ENCODE peak calls at places on chromosome 15, in seven cellular contexts. One of them, this sample, is unnamed.
A peak's percentile ranks its signal among the peaks of the same experiment; 100 is the strongest.

GRCh38 chr15:22808761-22809280 is 22.4 kb downstream of the NIPA1 start:
- DNase-seq in A549: no peak
- DNase-seq in ovary: no peak
- DNase-seq in upper lobe of left lung: no peak
- DNase-seq in SK-N-SH: no peak
- DNase-seq in GM12878: no peak
- DNase-seq in stomach: no peak
- DNase-seq in this sample: no peak

GRCh38 chr15:94844188-94844532 is 612.8 kb downstream of the MCTP2 start:
- DNase-seq in A549: no peak
- DNase-seq in ovary: no peak
- DNase-seq in upper lobe of left lung: no peak
- DNase-seq in SK-N-SH: no peak
- DNase-seq in GM12878: no peak
- DNase-seq in stomach: no peak
- DNase-seq in this sample: no peak

GRCh38 chr15:96028620-96029019 is 301.9 kb upstream of the NR2F2 start:
- DNase-seq in A549: no peak
- DNase-seq in ovary: no peak
- DNase-seq in upper lobe of left lung: no peak
- DNase-seq in SK-N-SH: no peak
- DNase-seq in GM12878: no peak
- DNase-seq in stomach: no peak
- DNase-seq in this sample: no peak

GRCh38 chr15:65355173-65355982 is 22.4 kb downstream of the IGDCC3 start:
- DNase-seq in A549: no peak
- DNase-seq in ovary: no peak
- DNase-seq in upper lobe of left lung: no peak
- DNase-seq in SK-N-SH: peak; percentile 73
- DNase-seq in GM12878: no peak
- DNase-seq in stomach: no peak
- DNase-seq in this sample: no peak

GRCh38 chr15:33834892-33835730 is 133.2 kb upstream of the CHRM5 start:
- DNase-seq in A549: no peak
- DNase-seq in ovary: no peak
- DNase-seq in upper lobe of left lung: no peak
- DNase-seq in SK-N-SH: no peak
- DNase-seq in GM12878: no peak
- DNase-seq in stomach: no peak
- DNase-seq in this sample: no peak

GRCh38 chr15:30921781-30922371 is 18.2 kb downstream of the FAN1 start:
- DNase-seq in A549: no peak
- DNase-seq in ovary: no peak
- DNase-seq in upper lobe of left lung: no peak
- DNase-seq in SK-N-SH: peak; percentile 76
- DNase-seq in GM12878: no peak
- DNase-seq in stomach: peak; percentile 54
- DNase-seq in this sample: no peak

GRCh38 chr15:63968122-63968524 is 78.2 kb downstream of the DAPK2 start:
- DNase-seq in A549: no peak
- DNase-seq in ovary: no peak
- DNase-seq in upper lobe of left lung: no peak
- DNase-seq in SK-N-SH: no peak
- DNase-seq in GM12878: no peak
- DNase-seq in stomach: no peak
- DNase-seq in this sample: no peak

GRCh38 chr15:50893976-50894375 is 14.5 kb upstream of the AP4E1 start:
- DNase-seq in A549: no peak
- DNase-seq in ovary: no peak
- DNase-seq in upper lobe of left lung: no peak
- DNase-seq in SK-N-SH: no peak
- DNase-seq in GM12878: no peak
- DNase-seq in stomach: no peak
- DNase-seq in this sample: no peak

GRCh38 chr15:93044301-93045190 is 44.5 kb downstream of the RGMA start:
- DNase-seq in A549: no peak
- DNase-seq in ovary: no peak
- DNase-seq in upper lobe of left lung: no peak
- DNase-seq in SK-N-SH: no peak
- DNase-seq in GM12878: no peak
- DNase-seq in stomach: no peak
- DNase-seq in this sample: no peak

GRCh38 chr15:20367093-20367492 is 174.5 kb downstream of the GOLGA6L6 start:
- DNase-seq in A549: no peak
- DNase-seq in ovary: no peak
- DNase-seq in upper lobe of left lung: no peak
- DNase-seq in SK-N-SH: no peak
- DNase-seq in GM12878: no peak
- DNase-seq in stomach: no peak
- DNase-seq in this sample: no peak

DNA sequence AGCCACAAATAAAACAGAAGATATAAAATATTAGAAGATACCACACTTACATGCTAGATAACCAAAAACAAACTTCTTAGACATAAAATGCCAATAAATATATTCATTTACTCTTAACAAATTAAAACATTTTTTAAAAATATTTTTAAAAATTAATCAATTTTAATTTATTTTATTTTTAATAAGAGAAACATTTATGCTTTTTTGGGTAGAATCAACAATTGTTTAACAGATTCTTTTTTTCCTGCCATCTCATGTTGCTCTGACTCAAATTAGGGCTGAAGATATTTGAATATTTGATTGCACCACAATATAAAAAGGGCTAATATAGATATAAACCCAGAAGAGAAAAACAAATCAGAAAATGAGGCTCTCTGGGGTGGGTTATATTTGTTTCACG is 172.6 kb downstream of the GOLGA6L6 start:
- DNase-seq in A549: no peak
- DNase-seq in ovary: no peak
- DNase-seq in upper lobe of left lung: no peak
- DNase-seq in SK-N-SH: no peak
- DNase-seq in GM12878: no peak
- DNase-seq in stomach: no peak
- DNase-seq in this sample: no peak
- H3K9me3 ChIP-seq in A549: peaks cover 10% of the 10 kb centered on the region
- H3K9me3 ChIP-seq in ovary: no peaks in the 10 kb centered on the region
- H3K9me3 ChIP-seq in upper lobe of left lung: no peaks in the 10 kb centered on the region
- H3K9me3 ChIP-seq in SK-N-SH: no peaks in the 10 kb centered on the region
- H3K9me3 ChIP-seq in GM12878: no peaks in the 10 kb centered on the region
- H3K9me3 ChIP-seq in stomach: peaks cover 7% of the 10 kb centered on the region
- H3K9me3 ChIP-seq in this sample: no peaks in the 10 kb centered on the region

DNA sequence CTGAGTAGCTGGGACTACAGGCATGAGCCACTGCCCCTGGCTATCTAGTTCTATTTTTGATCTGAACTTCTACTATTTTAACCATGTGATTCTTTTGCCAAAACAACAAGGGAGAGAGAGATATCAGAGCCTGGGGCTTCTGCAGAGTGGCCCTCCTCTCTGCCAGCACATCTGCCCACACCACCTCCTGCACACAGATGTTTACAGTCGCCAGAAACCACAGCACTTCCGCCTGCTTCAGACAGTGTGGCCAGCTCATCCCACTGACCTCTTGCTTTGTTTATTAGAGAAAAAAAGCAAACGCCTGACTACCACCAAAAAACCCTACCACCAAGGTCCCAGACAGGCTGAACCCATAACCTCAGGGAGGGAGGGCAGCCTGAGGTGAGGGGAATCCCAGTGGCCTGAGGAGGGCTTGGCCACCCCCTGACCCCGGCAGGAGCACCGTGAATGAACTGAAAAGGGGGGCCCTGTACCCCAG is 85.9 kb upstream of the ABHD2 start:
- DNase-seq in A549: peak; percentile 72
- DNase-seq in ovary: peak; percentile 37
- DNase-seq in upper lobe of left lung: no peak
- DNase-seq in SK-N-SH: peak; percentile 68
- DNase-seq in GM12878: peak; percentile 36
- DNase-seq in stomach: no peak
- DNase-seq in this sample: no peak
- H3K4me3 ChIP-seq in A549: no peak overlapping the region
- H3K4me3 ChIP-seq in ovary: no peak overlapping the region
- H3K4me3 ChIP-seq in upper lobe of left lung: no peak overlapping the region
- H3K4me3 ChIP-seq in SK-N-SH: no peak overlapping the region
- H3K4me3 ChIP-seq in GM12878: no peak overlapping the region
- H3K4me3 ChIP-seq in stomach: no peak overlapping the region
- H3K4me3 ChIP-seq in this sample: no peak overlapping the region

DNA sequence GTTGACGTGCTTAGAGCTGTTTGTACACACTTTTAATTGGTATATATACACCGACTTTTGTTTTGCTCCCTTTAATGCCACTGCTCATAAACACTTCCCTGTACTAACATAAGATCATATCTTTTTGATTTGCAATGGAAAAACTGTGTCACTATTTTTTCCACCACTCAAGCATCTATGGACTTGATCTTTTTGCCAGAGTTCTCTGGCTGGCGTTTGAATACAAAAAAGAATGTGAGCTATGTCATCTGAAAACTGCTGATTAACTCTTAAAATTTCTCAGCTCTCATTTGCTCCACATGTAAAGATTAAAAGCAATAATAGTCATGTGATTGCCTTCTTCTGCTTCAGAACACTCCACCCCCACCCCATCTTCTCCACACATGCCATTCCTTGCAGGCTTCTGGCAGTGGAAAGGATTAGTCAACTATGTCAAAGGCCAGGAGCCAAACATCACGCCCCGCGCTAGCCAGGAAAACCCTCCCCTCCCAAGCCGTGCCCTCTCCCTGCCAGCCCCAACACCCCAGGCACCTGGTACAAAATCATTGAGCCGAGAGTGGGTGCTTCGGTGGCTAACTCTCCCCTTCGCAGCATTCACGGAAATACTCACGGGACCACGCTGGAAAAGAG is 123.4 kb upstream of the MEF2A start:
- DNase-seq in A549: peak; percentile 43
- DNase-seq in ovary: peak; percentile 48
- DNase-seq in upper lobe of left lung: peak; percentile 45
- DNase-seq in SK-N-SH: peak; percentile 31
- DNase-seq in GM12878: no peak
- DNase-seq in stomach: peak; percentile 71
- DNase-seq in this sample: peak; percentile 91
- TF ChIP-seq EP300 in A549: no peak
- TF ChIP-seq EP300 in ovary: no peak
- TF ChIP-seq EP300 in upper lobe of left lung: peak; percentile 56
- TF ChIP-seq EP300 in SK-N-SH: peak; percentile 78
- TF ChIP-seq EP300 in GM12878: no peak
- TF ChIP-seq EP300 in stomach: no peak
- TF ChIP-seq EP300 in this sample: no peak

GRCh38 chr15:83547168-83547567 is 100.0 kb downstream of the SH3GL3 start:
- DNase-seq in A549: no peak
- DNase-seq in ovary: no peak
- DNase-seq in upper lobe of left lung: no peak
- DNase-seq in SK-N-SH: no peak
- DNase-seq in GM12878: no peak
- DNase-seq in stomach: no peak
- DNase-seq in this sample: no peak
- H3K9me3 ChIP-seq in A549: no peaks in the 10 kb centered on the region
- H3K9me3 ChIP-seq in ovary: no peaks in the 10 kb centered on the region
- H3K9me3 ChIP-seq in upper lobe of left lung: no peaks in the 10 kb centered on the region
- H3K9me3 ChIP-seq in SK-N-SH: no peaks in the 10 kb centered on the region
- H3K9me3 ChIP-seq in GM12878: no peaks in the 10 kb centered on the region
- H3K9me3 ChIP-seq in stomach: no peaks in the 10 kb centered on the region
- H3K9me3 ChIP-seq in this sample: peaks cover 7% of the 10 kb centered on the region

DNA sequence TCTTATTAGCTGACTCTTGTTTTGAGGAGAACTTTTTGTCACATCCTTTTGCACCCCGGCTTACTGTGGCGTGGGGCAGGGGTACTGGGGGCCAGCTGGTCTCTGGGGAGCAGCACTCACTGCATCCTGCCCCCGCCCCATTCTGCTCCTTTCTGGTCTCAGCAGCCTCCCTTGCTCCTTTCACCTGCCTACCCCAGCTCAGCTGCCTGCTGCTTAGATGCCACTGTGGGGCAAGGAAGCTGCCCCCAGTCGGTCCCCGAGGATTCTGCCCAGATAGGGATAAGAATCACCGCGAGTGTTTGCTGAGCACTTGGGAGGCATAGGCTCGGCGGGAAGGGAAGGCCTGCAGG is 32.0 kb downstream of the APBA2 start:
- DNase-seq in A549: no peak
- DNase-seq in ovary: no peak
- DNase-seq in upper lobe of left lung: no peak
- DNase-seq in SK-N-SH: no peak
- DNase-seq in GM12878: no peak
- DNase-seq in stomach: no peak
- DNase-seq in this sample: no peak
- H3K4me3 ChIP-seq in A549: no peak overlapping the region
- H3K4me3 ChIP-seq in ovary: no peak overlapping the region
- H3K4me3 ChIP-seq in upper lobe of left lung: no peak overlapping the region
- H3K4me3 ChIP-seq in SK-N-SH: no peak overlapping the region
- H3K4me3 ChIP-seq in GM12878: no peak overlapping the region
- H3K4me3 ChIP-seq in stomach: no peak overlapping the region
- H3K4me3 ChIP-seq in this sample: no peak overlapping the region

DNA sequence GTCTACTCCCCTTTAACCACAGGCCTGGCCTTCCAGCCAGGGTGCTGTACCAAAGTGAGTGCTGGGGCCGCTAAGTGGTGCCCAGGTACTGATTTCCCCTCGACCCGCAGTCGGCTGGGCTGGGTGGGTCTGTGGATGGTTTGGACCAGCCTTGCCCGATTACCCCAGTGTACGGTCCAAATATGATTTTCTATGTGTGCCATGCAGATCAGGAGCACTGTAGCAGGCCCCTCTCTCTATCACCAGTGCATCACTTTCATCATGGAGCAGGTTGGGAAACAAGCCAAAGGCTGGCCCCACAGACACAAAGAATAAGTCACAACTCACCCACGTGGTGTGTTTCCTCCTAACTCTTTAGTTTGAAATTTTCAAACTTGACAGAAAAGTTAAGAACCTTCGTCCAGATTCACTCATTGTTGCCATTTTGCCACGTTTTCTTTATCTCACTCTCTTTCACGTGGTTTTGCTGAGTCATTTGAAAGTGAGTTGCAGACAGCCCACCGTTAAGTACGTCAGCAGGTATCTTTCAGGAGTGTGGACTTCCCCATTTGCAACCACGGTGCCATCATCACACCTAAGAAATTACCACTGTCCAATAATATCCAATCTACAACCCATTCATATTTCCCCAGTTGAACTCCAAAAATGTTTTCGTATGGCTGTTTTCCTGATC is 37.0 kb downstream of the ZNF710 start:
- DNase-seq in A549: no peak
- DNase-seq in ovary: no peak
- DNase-seq in upper lobe of left lung: peak; percentile 34
- DNase-seq in SK-N-SH: no peak
- DNase-seq in GM12878: peak; percentile 89
- DNase-seq in stomach: no peak
- DNase-seq in this sample: no peak
- TF ChIP-seq EP300 in A549: no peak
- TF ChIP-seq EP300 in ovary: no peak
- TF ChIP-seq EP300 in upper lobe of left lung: no peak
- TF ChIP-seq EP300 in SK-N-SH: no peak
- TF ChIP-seq EP300 in GM12878: peak; percentile 99
- TF ChIP-seq EP300 in stomach: no peak
- TF ChIP-seq EP300 in this sample: no peak